ENCODE peak calls at places on chromosomes 7 and 10, in four cellular contexts. N is retinal pigment epithelial cell, F is cardiac fibroblast, U is brain microvascular endothelial cell. H is an unnamed sample.

GRCh38 chr7:116984917-116985316 is 31.6 kb downstream of the ST7 start:
- DNase-seq in N (no peak), U (no peak), F (peak), H (peak)

GRCh38 chr10:806451-807162 is 117.1 kb upstream of the DIP2C start:
- DNase-seq in U (no peak), N (no peak), F (no peak), H (no peak)

GRCh38 chr7:124879771-124880170 is 49.9 kb downstream of the POT1 start:
- DNase-seq in N (no peak), F (no peak), U (no peak), H (no peak)

GRCh38 chr10:63554666-63555065 is 33.5 kb downstream of the REEP3 start:
- DNase-seq in U (peak), N (no peak), F (peak), H (peak)

GRCh38 chr10:124802313-124802675 is 675 bp downstream of the ABRAXAS2 start:
- DNase-seq in U (no peak), N (no peak), F (no peak), H (no peak)

GRCh38 chr7:103698064-103698463 is 252.1 kb upstream of the SLC26A5 start:
- DNase-seq in F (no peak), U (no peak), N (no peak), H (no peak)

GRCh38 chr7:33714208-33714607 is 191.1 kb upstream of the BMPER start:
- DNase-seq in N (no peak), F (no peak), U (no peak), H (no peak)

GRCh38 chr10:71643904-71644303 is 75.7 kb downstream of the C10orf105 start:
- DNase-seq in F (no peak), U (no peak), N (no peak), H (no peak)

GRCh38 chr10:48574817-48575380 is 30.0 kb downstream of the ARHGAP22 start:
- DNase-seq in U (no peak), F (no peak), N (no peak), H (no peak)

GRCh38 chr10:118793545-118793944 is 38.8 kb upstream of the CACUL1 start:
- DNase-seq in U (no peak), F (no peak), N (no peak), H (no peak)

GRCh38 chr7:126005064-126005463 is 1075.4 kb upstream of the POT1 start:
- DNase-seq in U (no peak), F (no peak), N (no peak), H (no peak)

GRCh38 chr7:108459922-108460551 is 3.8 kb upstream of the NRCAM start:
- DNase-seq in N (no peak), U (peak), F (peak), H (no peak)

GRCh38 chr7:158025651-158026600 is 561.7 kb downstream of the PTPRN2 start:
- DNase-seq in U (no peak), N (no peak), F (no peak), H (no peak)

GRCh38 chr10:88064608-88065383 is 201.4 kb downstream of the PTEN start:
- DNase-seq in N (no peak), U (no peak), F (peak), H (no peak)

GRCh38 chr7:17043012-17043877 is 161.5 kb upstream of the AGR3 start:
- DNase-seq in N (no peak), F (peak), U (peak), H (peak)

GRCh38 chr7:108103566-108104298 is 26.4 kb downstream of the LAMB4 start:
- DNase-seq in F (no peak), U (no peak), N (no peak), H (peak)

GRCh38 chr10:17473228-17473950 is 19.0 kb upstream of the ST8SIA6 start:
- DNase-seq in U (no peak), F (no peak), N (no peak), H (no peak)

GRCh38 chr7:23210502-23210901 is 28.7 kb downstream of the NUP42 start:
- DNase-seq in N (no peak), U (no peak), F (no peak), H (no peak)

GRCh38 chr10:86673216-86673826 is 5.0 kb downstream of the LDB3 start:
- DNase-seq in F (no peak), U (no peak), N (no peak), H (no peak)

GRCh38 chr7:124701955-124702354 is 63.6 kb downstream of the GPR37 start:
- DNase-seq in U (no peak), F (no peak), N (no peak), H (no peak)

GRCh38 chr7:90595801-90596683 is at the start of gene CDK14:
- DNase-seq in F (peak), U (peak), N (no peak), H (peak)
- TF ChIP-seq CTCF in F (peak), U (peak), N (peak), H (peak)

DNA sequence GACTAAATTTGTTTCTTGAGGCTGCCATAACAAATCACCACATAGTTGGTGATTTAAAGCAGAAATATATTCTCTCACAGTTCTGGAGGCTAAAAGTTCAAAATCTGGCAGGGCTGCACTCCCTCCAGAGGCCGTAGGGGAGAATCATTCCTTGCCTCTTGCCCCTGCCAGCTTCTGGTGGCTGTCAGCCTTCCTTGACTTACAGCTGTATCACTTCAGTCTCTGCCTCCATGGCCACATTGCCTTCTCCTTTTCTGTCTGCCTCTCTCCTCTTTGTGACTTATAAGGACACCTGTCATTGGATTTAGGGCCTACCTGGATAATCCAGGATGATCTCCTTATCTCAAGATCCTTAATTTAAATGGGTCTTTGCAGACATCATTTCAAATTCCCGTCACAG is 5.8 kb upstream of the LRRC4 start:
- DNase-seq in N (no peak), U (no peak), F (no peak), H (no peak)
- TF ChIP-seq CTCF in N (no peak), U (peak), F (no peak), H (peak)

GRCh38 chr7:156475666-156476065 is 164.9 kb upstream of the RNF32 start:
- DNase-seq in U (peak), F (peak), N (no peak), H (peak)

GRCh38 chr7:156474241-156474743 is 166.3 kb upstream of the RNF32 start:
- DNase-seq in U (peak), F (no peak), N (no peak), H (peak)

GRCh38 chr7:156472267-156472666 is 168.3 kb upstream of the RNF32 start:
- DNase-seq in U (no peak), N (no peak), F (no peak), H (no peak)

GRCh38 chr7:156475179-156475578 is 165.4 kb upstream of the RNF32 start:
- DNase-seq in U (no peak), N (no peak), F (no peak), H (no peak)

DNA sequence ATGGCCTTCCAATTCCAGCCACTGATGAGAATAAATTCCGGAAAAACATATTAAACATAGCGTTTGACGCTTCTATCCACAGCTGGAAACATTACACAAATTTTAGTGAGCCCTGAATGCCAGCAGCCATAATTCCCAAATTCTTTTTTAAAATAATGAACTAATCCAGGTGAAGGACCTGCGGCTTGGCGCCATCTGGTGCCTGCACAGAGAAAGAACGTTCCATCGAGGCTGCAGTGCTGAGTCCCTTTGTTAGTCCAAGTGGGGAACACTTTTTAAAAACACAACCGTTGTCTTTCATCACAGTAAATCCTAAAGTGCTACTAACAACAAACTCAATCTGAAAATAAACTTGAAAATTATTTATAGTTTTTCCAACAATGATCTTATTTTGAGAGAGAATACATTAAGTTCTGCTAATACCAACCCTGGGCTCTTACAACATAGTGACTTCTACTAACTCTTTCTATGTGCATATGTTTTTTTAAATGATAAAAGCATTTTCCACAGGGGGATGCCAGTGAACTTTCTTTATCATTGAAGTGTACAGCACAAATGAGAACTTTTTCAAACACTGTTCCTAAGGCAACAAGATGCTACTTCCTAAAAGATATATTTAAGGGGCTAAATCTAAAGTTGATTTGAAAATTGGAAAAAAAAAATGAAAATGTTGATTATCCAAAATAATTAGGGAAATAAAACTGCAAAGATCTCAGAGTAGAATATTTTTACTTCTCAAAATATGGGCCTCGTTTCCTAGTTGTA is 166.9 kb upstream of the RNF32 start:
- DNase-seq in F (peak), U (peak), N (no peak), H (no peak)
- TF ChIP-seq CTCF in F (peak), U (peak), N (peak), H (peak)

GRCh38 chr7:1592299-1592842 is 22.5 kb upstream of the PSMG3 start:
- DNase-seq in U (no peak), F (no peak), N (no peak), H (no peak)

GRCh38 chr7:1595027-1595426 is 25.2 kb upstream of the PSMG3 start:
- DNase-seq in F (no peak), U (no peak), N (no peak), H (no peak)

GRCh38 chr7:1593904-1594421 is 24.1 kb upstream of the PSMG3 start:
- DNase-seq in N (no peak), F (no peak), U (no peak), H (no peak)

GRCh38 chr7:1591876-1592275 is 22.0 kb upstream of the PSMG3 start:
- DNase-seq in N (no peak), F (no peak), U (no peak), H (no peak)

DNA sequence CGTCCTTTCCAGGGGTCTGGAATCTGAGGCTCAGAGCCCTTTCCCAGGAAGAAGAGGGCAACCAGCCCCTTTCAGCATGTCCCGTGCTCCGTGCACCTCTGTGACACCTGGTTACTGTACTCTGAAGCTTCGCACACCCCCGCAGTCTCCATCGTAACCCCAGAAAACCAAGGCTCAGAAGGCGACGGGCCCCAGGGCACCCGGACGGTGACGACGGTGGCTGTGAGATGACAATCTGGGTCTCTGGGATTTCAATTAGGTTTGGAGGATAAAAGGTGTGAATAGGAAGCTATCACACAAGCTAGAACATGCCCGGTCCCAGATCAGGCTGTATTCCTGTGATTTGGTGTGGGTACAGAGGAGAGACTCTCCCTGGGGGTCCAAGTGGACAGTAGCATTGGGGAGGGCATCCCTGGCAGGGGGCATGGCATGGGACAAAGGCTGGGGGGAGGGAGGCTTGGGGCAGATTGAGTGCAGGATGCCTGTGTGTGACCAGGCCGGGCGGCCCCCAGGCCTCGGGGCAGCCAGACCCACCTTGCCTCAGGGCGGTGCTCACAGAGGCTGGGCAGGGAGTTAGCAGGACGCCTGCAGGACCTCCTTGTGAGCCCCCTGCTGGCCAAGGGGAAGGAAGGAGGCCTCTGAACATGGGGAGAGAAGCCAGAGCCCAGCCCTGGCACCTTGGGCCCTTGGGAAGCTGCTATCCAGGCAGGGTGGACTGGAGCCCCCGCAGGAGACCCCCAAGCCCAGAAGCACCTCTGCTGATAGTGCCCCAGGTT is 23.4 kb upstream of the PSMG3 start:
- DNase-seq in N (no peak), F (peak), U (no peak), H (no peak)
- TF ChIP-seq CTCF in N (peak), F (peak), U (peak), H (peak)

DNA sequence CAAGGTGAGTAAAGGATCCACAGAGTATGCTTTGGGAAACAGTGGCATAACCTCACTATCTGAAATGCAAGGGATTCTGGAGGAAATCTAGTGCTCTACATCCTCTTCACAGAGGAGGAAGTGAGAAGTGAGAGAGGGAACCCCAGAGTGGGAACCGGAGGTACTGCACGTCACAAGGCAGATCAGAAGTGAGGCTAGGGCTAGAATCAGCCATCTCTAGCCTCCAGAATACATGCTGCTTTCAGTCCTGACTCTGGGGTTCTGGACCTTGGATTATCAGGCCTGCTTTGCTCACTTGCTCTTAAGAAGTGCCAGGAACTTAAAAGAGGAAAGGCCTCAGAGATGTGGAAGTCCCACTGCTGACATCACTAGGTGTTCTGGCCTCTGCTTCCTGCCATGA is 25.7 kb downstream of the ZNF503 start:
- DNase-seq in F (no peak), U (no peak), N (no peak), H (no peak)
- TF ChIP-seq CTCF in F (no peak), U (no peak), N (no peak), H (no peak)